ENCODE peak calls at places on chromosomes 7 and 10, in seven cellular contexts. N is A549, O is upper lobe of left lung, V is thoracic aorta, G is psoas muscle, E is RWPE2, F is right lobe of liver. Z is an unnamed sample.

GRCh38 chr7:150746931-150747330 is 9.7 kb downstream of the GIMAP5 start:
- ATAC-seq in V (no peak), G (no peak), E (no peak), F (no peak), O (no peak), N (no peak), Z (no peak)

GRCh38 chr10:35433851-35434426 is 97.6 kb downstream of the CCNY start:
- ATAC-seq in G (no peak), O (no peak), E (peak; percentile 23), V (no peak), F (no peak), N (no peak), Z (no peak)

GRCh38 chr7:155774947-155775346 is 37.3 kb downstream of the SHH start:
- ATAC-seq in O (no peak), G (no peak), N (no peak), V (no peak), F (no peak), E (no peak), Z (no peak)

GRCh38 chr7:2326960-2327359 is 12.7 kb upstream of the SNX8 start:
- ATAC-seq in G (no peak), V (no peak), O (no peak), F (peak; percentile 26), E (no peak), N (no peak), Z (peak; percentile 34)

GRCh38 chr7:2824678-2825461 is 19.2 kb downstream of the GNA12 start:
- ATAC-seq in O (no peak), N (no peak), V (no peak), E (no peak), G (no peak), F (no peak), Z (no peak)

GRCh38 chr7:24668922-24669635 is 88.2 kb downstream of the GSDME start:
- ATAC-seq in O (no peak), N (peak; percentile 80), E (peak; percentile 94), G (peak; percentile 93), F (peak; percentile 96), V (no peak), Z (no peak)

GRCh38 chr10:62926407-62926806 is 110.2 kb upstream of the EGR2 start:
- ATAC-seq in E (no peak), V (no peak), F (peak; percentile 73), O (no peak), N (no peak), G (no peak), Z (no peak)

GRCh38 chr10:106136175-106136574 is 1028.3 kb downstream of the SORCS1 start:
- ATAC-seq in V (no peak), O (no peak), N (no peak), E (peak; percentile 40), F (no peak), G (no peak), Z (no peak)

GRCh38 chr7:40673285-40673684 is 538.5 kb downstream of the SUGCT start:
- ATAC-seq in G (no peak), E (peak; percentile 67), V (peak; percentile 28), F (no peak), O (no peak), N (no peak), Z (no peak)

GRCh38 chr7:130417215-130417614 is 23.6 kb downstream of the CEP41 start:
- ATAC-seq in V (no peak), G (no peak), O (no peak), F (no peak), N (no peak), E (no peak), Z (no peak)

DNA sequence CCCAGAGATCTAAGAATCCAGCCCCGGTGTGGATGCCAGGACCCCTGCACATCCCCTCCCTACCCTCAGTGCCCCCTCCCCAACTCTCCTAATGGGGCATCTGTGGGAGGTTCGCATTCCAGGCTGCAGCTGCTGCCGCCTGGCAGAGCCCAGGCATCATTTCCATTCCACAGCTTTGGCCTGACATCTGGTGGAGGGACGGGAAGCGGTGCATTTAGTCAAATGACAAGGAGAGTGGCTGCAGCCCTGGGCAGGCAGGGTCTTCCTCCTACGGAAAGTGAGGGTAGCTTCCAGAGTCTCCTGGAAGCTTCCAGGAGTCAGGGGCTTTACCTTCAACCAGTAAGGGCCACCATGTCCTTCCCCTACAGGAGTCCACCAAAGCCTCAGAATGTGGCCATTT is 30.8 kb downstream of the PRLHR start:
- ATAC-seq in N (peak; percentile 67), O (no peak), G (no peak), E (peak; percentile 63), V (no peak), F (no peak), Z (no peak)
- TF ChIP-seq CTCF in N (peak; percentile 16), O (no peak), G (no peak), E (peak; percentile 53), V (no peak), F (no peak), Z (peak; percentile 25)

GRCh38 chr7:18754766-18755165 is 259.2 kb downstream of the HDAC9 start:
- ATAC-seq in F (no peak), N (no peak), G (no peak), O (no peak), E (peak; percentile 31), V (no peak), Z (no peak)
- H3K4me3 ChIP-seq in F (no peak overlapping the region), N (no peak overlapping the region), G (no peak overlapping the region), O (no peak overlapping the region), E (no peak overlapping the region), V (no peak overlapping the region), Z (no peak overlapping the region)

GRCh38 chr10:128992770-128993169 is 474.3 kb upstream of the MGMT start:
- ATAC-seq in F (no peak), O (no peak), G (no peak), V (no peak), E (no peak), N (no peak), Z (no peak)

GRCh38 chr10:128994598-128995143 is 472.4 kb upstream of the MGMT start:
- ATAC-seq in E (no peak), O (no peak), V (no peak), F (no peak), N (no peak), G (no peak), Z (no peak)

GRCh38 chr10:128993911-128994538 is 473.0 kb upstream of the MGMT start:
- ATAC-seq in N (no peak), F (no peak), O (no peak), E (no peak), V (no peak), G (no peak), Z (no peak)

GRCh38 chr10:128995676-128996075 is 471.4 kb upstream of the MGMT start:
- ATAC-seq in F (no peak), N (no peak), V (no peak), E (no peak), G (no peak), O (no peak), Z (no peak)

GRCh38 chr10:128993443-128993842 is 473.6 kb upstream of the MGMT start:
- ATAC-seq in G (no peak), F (no peak), V (no peak), N (no peak), E (no peak), O (no peak), Z (no peak)
- TF ChIP-seq CTCF in G (no peak), F (no peak), V (no peak), N (no peak), E (no peak), O (no peak), Z (no peak)

GRCh38 chr7:33581239-33581638 is 324.1 kb upstream of the BMPER start:
- ATAC-seq in G (no peak), O (no peak), V (no peak), N (no peak), F (no peak), E (no peak), Z (no peak)
- H3K4me3 ChIP-seq in G (no peak overlapping the region), O (no peak overlapping the region), V (no peak overlapping the region), N (no peak overlapping the region), F (no peak overlapping the region), E (no peak overlapping the region), Z (no peak overlapping the region)